ENCODE peak calls at places on chromosomes 7 and 10, in six cellular contexts. One of them, this sample, is unnamed.

GRCh38 chr10:52895066-52895465 is 122.5 kb upstream of the MBL2 start:
- DNase-seq in stromal cell of bone marrow: no peak
- DNase-seq in lower leg skin: no peak
- DNase-seq in stimulated activated CD8-positive, alpha-beta memory T cell treated with anti-CD3 and anti-CD28 coated beads, Interleukin-12 subunit alpha, Interleukin-12 subunit beta, amount 100 ng/mL, for 1 hour: no peak
- DNase-seq in sciatic nerve: no peak
- DNase-seq in activated naive CD4-positive, alpha-beta T cell treated with anti-CD3 and anti-CD28 coated beads, Interleukin-2, amount 10 ng/mL, durations not matched to agents 7 days and 5 days: no peak
- DNase-seq in this sample: no peak

GRCh38 chr7:80142853-80143580 is 8.4 kb downstream of the GNAI1 start:
- DNase-seq in stromal cell of bone marrow: no peak
- DNase-seq in lower leg skin: no peak
- DNase-seq in stimulated activated CD8-positive, alpha-beta memory T cell treated with anti-CD3 and anti-CD28 coated beads, Interleukin-12 subunit alpha, Interleukin-12 subunit beta, amount 100 ng/mL, for 1 hour: no peak
- DNase-seq in sciatic nerve: no peak
- DNase-seq in activated naive CD4-positive, alpha-beta T cell treated with anti-CD3 and anti-CD28 coated beads, Interleukin-2, amount 10 ng/mL, durations not matched to agents 7 days and 5 days: no peak
- DNase-seq in this sample: no peak

GRCh38 chr7:80231719-80232118 is 97.1 kb downstream of the GNAI1 start:
- DNase-seq in stromal cell of bone marrow: peak
- DNase-seq in lower leg skin: no peak
- DNase-seq in stimulated activated CD8-positive, alpha-beta memory T cell treated with anti-CD3 and anti-CD28 coated beads, Interleukin-12 subunit alpha, Interleukin-12 subunit beta, amount 100 ng/mL, for 1 hour: no peak
- DNase-seq in sciatic nerve: no peak
- DNase-seq in activated naive CD4-positive, alpha-beta T cell treated with anti-CD3 and anti-CD28 coated beads, Interleukin-2, amount 10 ng/mL, durations not matched to agents 7 days and 5 days: no peak
- DNase-seq in this sample: no peak

GRCh38 chr10:12050528-12050927 is 7.9 kb upstream of the UPF2 start:
- DNase-seq in stromal cell of bone marrow: no peak
- DNase-seq in lower leg skin: no peak
- DNase-seq in stimulated activated CD8-positive, alpha-beta memory T cell treated with anti-CD3 and anti-CD28 coated beads, Interleukin-12 subunit alpha, Interleukin-12 subunit beta, amount 100 ng/mL, for 1 hour: no peak
- DNase-seq in sciatic nerve: no peak
- DNase-seq in activated naive CD4-positive, alpha-beta T cell treated with anti-CD3 and anti-CD28 coated beads, Interleukin-2, amount 10 ng/mL, durations not matched to agents 7 days and 5 days: no peak
- DNase-seq in this sample: no peak

GRCh38 chr10:133124357-133125211 is 35.4 kb upstream of the KNDC1 start:
- DNase-seq in stromal cell of bone marrow: no peak
- DNase-seq in lower leg skin: no peak
- DNase-seq in stimulated activated CD8-positive, alpha-beta memory T cell treated with anti-CD3 and anti-CD28 coated beads, Interleukin-12 subunit alpha, Interleukin-12 subunit beta, amount 100 ng/mL, for 1 hour: no peak
- DNase-seq in sciatic nerve: no peak
- DNase-seq in activated naive CD4-positive, alpha-beta T cell treated with anti-CD3 and anti-CD28 coated beads, Interleukin-2, amount 10 ng/mL, durations not matched to agents 7 days and 5 days: no peak
- DNase-seq in this sample: no peak

GRCh38 chr7:77904252-77904651 is 105.7 kb downstream of the PHTF2 start:
- DNase-seq in stromal cell of bone marrow: no peak
- DNase-seq in lower leg skin: no peak
- DNase-seq in stimulated activated CD8-positive, alpha-beta memory T cell treated with anti-CD3 and anti-CD28 coated beads, Interleukin-12 subunit alpha, Interleukin-12 subunit beta, amount 100 ng/mL, for 1 hour: no peak
- DNase-seq in sciatic nerve: no peak
- DNase-seq in activated naive CD4-positive, alpha-beta T cell treated with anti-CD3 and anti-CD28 coated beads, Interleukin-2, amount 10 ng/mL, durations not matched to agents 7 days and 5 days: no peak
- DNase-seq in this sample: no peak

GRCh38 chr10:75470901-75471300 is 39.5 kb downstream of the LRMDA start:
- DNase-seq in stromal cell of bone marrow: no peak
- DNase-seq in lower leg skin: no peak
- DNase-seq in stimulated activated CD8-positive, alpha-beta memory T cell treated with anti-CD3 and anti-CD28 coated beads, Interleukin-12 subunit alpha, Interleukin-12 subunit beta, amount 100 ng/mL, for 1 hour: no peak
- DNase-seq in sciatic nerve: no peak
- DNase-seq in activated naive CD4-positive, alpha-beta T cell treated with anti-CD3 and anti-CD28 coated beads, Interleukin-2, amount 10 ng/mL, durations not matched to agents 7 days and 5 days: no peak
- DNase-seq in this sample: no peak

GRCh38 chr7:108592633-108593277 is 23.1 kb downstream of the DNAJB9 start:
- DNase-seq in stromal cell of bone marrow: no peak
- DNase-seq in lower leg skin: no peak
- DNase-seq in stimulated activated CD8-positive, alpha-beta memory T cell treated with anti-CD3 and anti-CD28 coated beads, Interleukin-12 subunit alpha, Interleukin-12 subunit beta, amount 100 ng/mL, for 1 hour: no peak
- DNase-seq in sciatic nerve: no peak
- DNase-seq in activated naive CD4-positive, alpha-beta T cell treated with anti-CD3 and anti-CD28 coated beads, Interleukin-2, amount 10 ng/mL, durations not matched to agents 7 days and 5 days: no peak
- DNase-seq in this sample: no peak

GRCh38 chr7:101173752-101174244 is 6.3 kb downstream of the NAT16 start:
- DNase-seq in stromal cell of bone marrow: no peak
- DNase-seq in lower leg skin: no peak
- DNase-seq in stimulated activated CD8-positive, alpha-beta memory T cell treated with anti-CD3 and anti-CD28 coated beads, Interleukin-12 subunit alpha, Interleukin-12 subunit beta, amount 100 ng/mL, for 1 hour: no peak
- DNase-seq in sciatic nerve: no peak
- DNase-seq in activated naive CD4-positive, alpha-beta T cell treated with anti-CD3 and anti-CD28 coated beads, Interleukin-2, amount 10 ng/mL, durations not matched to agents 7 days and 5 days: peak
- DNase-seq in this sample: no peak

GRCh38 chr7:69110450-69111050 is 487.7 kb upstream of the AUTS2 start:
- DNase-seq in stromal cell of bone marrow: no peak
- DNase-seq in lower leg skin: no peak
- DNase-seq in stimulated activated CD8-positive, alpha-beta memory T cell treated with anti-CD3 and anti-CD28 coated beads, Interleukin-12 subunit alpha, Interleukin-12 subunit beta, amount 100 ng/mL, for 1 hour: no peak
- DNase-seq in sciatic nerve: no peak
- DNase-seq in activated naive CD4-positive, alpha-beta T cell treated with anti-CD3 and anti-CD28 coated beads, Interleukin-2, amount 10 ng/mL, durations not matched to agents 7 days and 5 days: no peak
- DNase-seq in this sample: no peak

GRCh38 chr7:87404674-87405073 is 59.2 kb downstream of the CROT start:
- DNase-seq in stromal cell of bone marrow: no peak
- DNase-seq in lower leg skin: no peak
- DNase-seq in stimulated activated CD8-positive, alpha-beta memory T cell treated with anti-CD3 and anti-CD28 coated beads, Interleukin-12 subunit alpha, Interleukin-12 subunit beta, amount 100 ng/mL, for 1 hour: no peak
- DNase-seq in sciatic nerve: no peak
- DNase-seq in activated naive CD4-positive, alpha-beta T cell treated with anti-CD3 and anti-CD28 coated beads, Interleukin-2, amount 10 ng/mL, durations not matched to agents 7 days and 5 days: no peak
- DNase-seq in this sample: no peak

GRCh38 chr10:114349505-114350211 is 54.6 kb downstream of the AFAP1L2 start:
- DNase-seq in stromal cell of bone marrow: no peak
- DNase-seq in lower leg skin: no peak
- DNase-seq in stimulated activated CD8-positive, alpha-beta memory T cell treated with anti-CD3 and anti-CD28 coated beads, Interleukin-12 subunit alpha, Interleukin-12 subunit beta, amount 100 ng/mL, for 1 hour: no peak
- DNase-seq in sciatic nerve: no peak
- DNase-seq in activated naive CD4-positive, alpha-beta T cell treated with anti-CD3 and anti-CD28 coated beads, Interleukin-2, amount 10 ng/mL, durations not matched to agents 7 days and 5 days: no peak
- DNase-seq in this sample: no peak

GRCh38 chr7:37150180-37150579 is 298.5 kb downstream of the ELMO1 start:
- DNase-seq in stromal cell of bone marrow: no peak
- DNase-seq in lower leg skin: no peak
- DNase-seq in stimulated activated CD8-positive, alpha-beta memory T cell treated with anti-CD3 and anti-CD28 coated beads, Interleukin-12 subunit alpha, Interleukin-12 subunit beta, amount 100 ng/mL, for 1 hour: no peak
- DNase-seq in sciatic nerve: no peak
- DNase-seq in activated naive CD4-positive, alpha-beta T cell treated with anti-CD3 and anti-CD28 coated beads, Interleukin-2, amount 10 ng/mL, durations not matched to agents 7 days and 5 days: no peak
- DNase-seq in this sample: no peak

GRCh38 chr7:5693529-5693928 is 87.9 kb downstream of the RNF216 start:
- DNase-seq in stromal cell of bone marrow: no peak
- DNase-seq in lower leg skin: no peak
- DNase-seq in stimulated activated CD8-positive, alpha-beta memory T cell treated with anti-CD3 and anti-CD28 coated beads, Interleukin-12 subunit alpha, Interleukin-12 subunit beta, amount 100 ng/mL, for 1 hour: no peak
- DNase-seq in sciatic nerve: no peak
- DNase-seq in activated naive CD4-positive, alpha-beta T cell treated with anti-CD3 and anti-CD28 coated beads, Interleukin-2, amount 10 ng/mL, durations not matched to agents 7 days and 5 days: no peak
- DNase-seq in this sample: no peak

GRCh38 chr10:105681051-105681450 is 1040.0 kb downstream of the SORCS3 start:
- DNase-seq in stromal cell of bone marrow: no peak
- DNase-seq in lower leg skin: no peak
- DNase-seq in stimulated activated CD8-positive, alpha-beta memory T cell treated with anti-CD3 and anti-CD28 coated beads, Interleukin-12 subunit alpha, Interleukin-12 subunit beta, amount 100 ng/mL, for 1 hour: no peak
- DNase-seq in sciatic nerve: no peak
- DNase-seq in activated naive CD4-positive, alpha-beta T cell treated with anti-CD3 and anti-CD28 coated beads, Interleukin-2, amount 10 ng/mL, durations not matched to agents 7 days and 5 days: no peak
- DNase-seq in this sample: no peak

GRCh38 chr7:13829914-13830603 is 159.4 kb downstream of the ETV1 start:
- DNase-seq in stromal cell of bone marrow: peak
- DNase-seq in lower leg skin: no peak
- DNase-seq in stimulated activated CD8-positive, alpha-beta memory T cell treated with anti-CD3 and anti-CD28 coated beads, Interleukin-12 subunit alpha, Interleukin-12 subunit beta, amount 100 ng/mL, for 1 hour: no peak
- DNase-seq in sciatic nerve: no peak
- DNase-seq in activated naive CD4-positive, alpha-beta T cell treated with anti-CD3 and anti-CD28 coated beads, Interleukin-2, amount 10 ng/mL, durations not matched to agents 7 days and 5 days: no peak
- DNase-seq in this sample: no peak